ENCODE peak calls at places on chromosomes 7 and 10, in nine cellular contexts. H is psoas muscle, B is stomach, N is prostate gland, C is lung, Q is endodermal cell, E is mammary epithelial cell, V is uterus, U is tibial artery. Z is an unnamed sample.

GRCh38 chr10:70479161-70479531 is 579 bp downstream of the PALD1 start:
- DNase-seq in B (no peak), E (no peak), V (no peak), C (no peak), N (no peak), U (no peak), H (no peak), Q (peak; percentile 77), Z (no peak)

GRCh38 chr10:127715782-127716378 is 21.1 kb upstream of the FOXI2 start:
- DNase-seq in H (no peak), N (no peak), E (no peak), C (no peak), B (no peak), U (no peak), V (no peak), Q (no peak), Z (no peak)

GRCh38 chr10:34736976-34737771 is 77.9 kb downstream of the PARD3 start:
- DNase-seq in V (no peak), Q (no peak), H (no peak), U (no peak), B (no peak), E (no peak), C (no peak), N (no peak), Z (no peak)

GRCh38 chr10:23217471-23217870 is 25.4 kb downstream of the PTF1A start:
- DNase-seq in N (no peak), C (no peak), B (no peak), E (no peak), Q (no peak), U (no peak), V (no peak), H (no peak), Z (no peak)

GRCh38 chr7:108442039-108442568 is 14.1 kb downstream of the NRCAM start:
- DNase-seq in E (peak; percentile 71), V (no peak), U (no peak), C (no peak), B (no peak), N (no peak), H (no peak), Q (no peak), Z (no peak)

GRCh38 chr10:45557275-45557905 is 115.2 kb downstream of the ZFAND4 start:
- DNase-seq in H (no peak), V (no peak), B (no peak), U (no peak), Q (peak; percentile 58), E (no peak), N (no peak), C (no peak), Z (peak; percentile 33)

GRCh38 chr10:62098278-62099121 is 170.1 kb downstream of the RTKN2 start:
- DNase-seq in U (no peak), Q (no peak), H (no peak), C (no peak), N (no peak), E (no peak), V (no peak), B (no peak), Z (no peak)

GRCh38 chr10:55966131-55966530 is 394.9 kb downstream of the ZWINT start:
- DNase-seq in V (no peak), E (no peak), N (no peak), Q (no peak), H (no peak), C (no peak), B (no peak), U (no peak), Z (no peak)

GRCh38 chr7:17971392-17971791 is 31.1 kb upstream of the SNX13 start:
- DNase-seq in V (no peak), U (no peak), E (no peak), Q (no peak), C (no peak), B (no peak), H (no peak), N (no peak), Z (no peak)

GRCh38 chr10:11243425-11244222 is 226.0 kb downstream of the CELF2 start:
- DNase-seq in Q (no peak), C (no peak), H (no peak), N (no peak), B (no peak), U (no peak), V (no peak), E (no peak), Z (no peak)

DNA sequence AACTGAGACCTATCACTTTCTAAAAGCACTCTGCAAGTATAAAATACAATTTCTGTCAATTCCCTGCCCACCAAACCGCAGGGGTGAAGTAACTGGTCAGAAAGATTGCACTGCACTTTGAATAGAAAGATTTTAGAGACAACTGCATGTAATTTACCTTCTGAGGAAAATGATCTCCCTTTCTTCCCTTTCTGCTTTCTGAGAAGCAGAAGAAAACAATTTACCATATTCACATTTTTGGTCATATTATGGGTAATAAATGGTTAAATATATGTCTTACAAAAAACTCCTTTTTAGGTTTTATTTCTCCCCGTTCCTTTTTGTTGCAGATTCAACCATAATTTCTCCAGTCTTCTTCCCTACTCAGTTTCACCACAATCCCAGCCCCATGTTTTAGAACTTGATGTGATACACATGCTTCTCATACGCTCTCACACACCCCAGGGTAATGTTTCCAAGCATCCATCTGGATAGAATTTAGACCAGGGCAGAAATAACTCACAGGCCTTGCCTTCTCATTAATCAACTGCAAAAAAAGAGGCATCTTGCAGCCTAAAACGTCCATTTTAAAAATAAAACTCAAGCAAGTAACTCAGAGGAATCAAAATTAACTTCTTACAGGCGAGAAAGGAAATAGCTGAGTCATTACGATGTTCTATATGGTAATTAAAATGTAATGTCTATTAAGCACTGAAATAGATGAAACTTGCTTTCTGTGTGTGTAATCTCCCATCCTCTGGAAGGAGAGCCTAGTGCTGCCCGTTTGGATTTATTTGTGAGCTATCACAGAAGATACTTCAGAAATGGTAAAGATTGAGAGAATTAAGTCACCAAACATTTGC is 127.1 kb upstream of the RSU1 start:
- DNase-seq in U (no peak), H (no peak), V (peak; percentile 34), E (no peak), B (no peak), N (no peak), Q (no peak), C (no peak), Z (no peak)
- H3K27ac ChIP-seq in U (peak overlapping the region; percentile 69), H (peak overlapping the region; percentile 38), V (peak overlapping the region; percentile 58), E (no peak overlapping the region), B (no peak overlapping the region), N (no peak overlapping the region), Q (no peak overlapping the region), C (no peak overlapping the region), Z (peak overlapping the region; percentile 6)

DNA sequence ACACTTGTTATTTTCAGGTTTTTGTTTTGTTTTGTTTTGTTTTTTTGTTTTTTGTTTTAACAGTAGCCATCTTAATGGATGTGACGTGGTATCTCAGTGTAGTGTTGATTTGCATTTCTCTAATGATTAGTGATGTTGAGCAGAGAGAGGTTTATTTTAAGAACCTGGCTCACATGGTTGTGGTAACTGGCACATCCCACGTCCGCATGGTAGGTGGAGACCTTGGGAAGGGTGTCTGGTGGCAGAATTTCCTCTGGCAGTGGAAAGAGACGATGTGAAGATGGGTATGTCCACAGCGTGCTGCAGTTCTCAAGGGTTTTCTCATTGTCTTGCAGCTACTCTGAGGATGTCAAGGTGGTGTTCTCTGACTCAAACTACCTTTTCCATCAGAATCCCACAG is 252.2 kb downstream of the GALNT17 start:
- DNase-seq in H (no peak), V (no peak), U (no peak), B (no peak), C (no peak), E (no peak), N (no peak), Q (peak; percentile 34), Z (no peak)
- H3K4me3 ChIP-seq in H (no peak overlapping the region), V (no peak overlapping the region), U (no peak overlapping the region), B (no peak overlapping the region), C (no peak overlapping the region), E (no peak overlapping the region), N (no peak overlapping the region), Q (no peak overlapping the region), Z (no peak overlapping the region)

DNA sequence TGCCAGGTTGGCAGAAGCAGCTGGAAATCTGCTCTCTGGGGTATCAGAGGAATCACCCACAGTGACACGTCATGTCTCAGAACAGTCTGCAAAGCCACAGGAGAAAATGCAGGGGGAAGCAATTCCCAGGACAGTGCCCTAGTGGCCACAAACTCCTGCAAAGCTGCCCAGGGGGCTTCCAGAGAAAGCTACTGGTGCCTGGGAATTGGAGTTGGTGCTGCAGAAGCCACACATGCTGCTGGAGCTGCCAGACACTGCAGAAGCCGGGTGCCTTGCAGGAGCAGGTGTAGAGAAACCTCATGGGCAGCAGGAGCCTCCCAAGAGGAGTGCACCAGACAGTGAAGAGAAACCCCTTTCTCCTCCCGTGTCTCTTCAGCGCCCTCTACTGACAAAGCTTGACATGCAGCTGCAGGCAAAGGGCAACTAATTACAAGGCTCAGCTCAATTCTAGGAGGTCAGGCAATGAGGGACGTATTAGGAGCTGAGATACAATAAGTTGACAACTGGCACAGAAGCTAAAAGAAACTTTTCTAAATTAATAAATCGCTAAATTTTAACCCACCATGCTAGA is 30.2 kb upstream of the NUB1 start:
- DNase-seq in N (no peak), H (no peak), U (no peak), B (no peak), V (no peak), E (peak; percentile 11), Q (peak; percentile 81), C (no peak), Z (no peak)
- TF ChIP-seq CTCF in N (no peak), H (no peak), U (no peak), B (no peak), V (no peak), E (peak; percentile 13), Q (peak; percentile 61), C (no peak), Z (peak; percentile 44)

GRCh38 chr10:86706401-86706841 is 38.1 kb downstream of the LDB3 start:
- DNase-seq in N (no peak), E (no peak), C (no peak), U (no peak), Q (peak; percentile 73), B (no peak), H (no peak), V (no peak), Z (no peak)
- H3K27ac ChIP-seq in N (no peak overlapping the region), E (no peak overlapping the region), C (no peak overlapping the region), U (peak overlapping the region; percentile 45), Q (no peak overlapping the region), B (no peak overlapping the region), H (peak overlapping the region; percentile 82), V (no peak overlapping the region), Z (no peak overlapping the region)

DNA sequence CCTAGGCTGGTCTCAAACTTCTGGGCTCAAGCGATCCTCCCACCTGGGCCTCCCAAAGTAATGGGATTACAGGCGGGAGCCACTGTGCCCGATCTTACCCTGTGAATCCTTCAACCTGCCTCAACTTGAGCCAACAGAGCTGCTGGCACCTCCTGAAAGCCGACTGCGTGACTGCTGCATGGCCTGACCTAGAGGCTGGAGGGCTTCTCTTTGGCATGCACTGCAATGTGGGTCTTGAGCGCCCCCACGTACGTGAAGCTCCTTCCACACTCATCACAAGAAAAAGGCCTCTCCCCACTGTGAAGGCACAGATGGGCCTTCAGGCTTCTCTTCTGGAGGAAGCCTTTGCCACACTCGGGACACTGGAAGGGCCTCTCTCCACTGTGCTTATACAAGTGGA is 12.9 kb upstream of the ZNF786 start:
- DNase-seq in E (no peak), Q (no peak), U (peak; percentile 40), C (no peak), V (no peak), N (no peak), B (no peak), H (no peak), Z (no peak)
- H3K4me3 ChIP-seq in E (no peak overlapping the region), Q (no peak overlapping the region), U (no peak overlapping the region), C (no peak overlapping the region), V (no peak overlapping the region), N (no peak overlapping the region), B (no peak overlapping the region), H (no peak overlapping the region), Z (no peak overlapping the region)

Z was measured in brain microvascular endothelial cell.